ENCODE peak calls at places on chromosomes 2 and 18, in five cellular contexts. V is breast epithelium, B is neural progenitor cell, O is right lobe of liver, A is kidney epithelial cell. J is an unnamed sample.
A peak's percentile ranks its signal among the peaks of the same experiment; 100 is the strongest.

GRCh38 chr2:204561771-204562170 is 16.5 kb downstream of the PARD3B start:
- DNase-seq in V (no peak), B (no peak), O (no peak), A (no peak), J (no peak)

GRCh38 chr2:218883491-218884490 is 3.1 kb downstream of the WNT10A start:
- DNase-seq in V (no peak), B (peak; percentile 81), O (peak; percentile 39), A (no peak), J (peak; percentile 88)

GRCh38 chr18:68024716-68025115 is 508.2 kb upstream of the DSEL start:
- DNase-seq in V (no peak), B (no peak), O (no peak), A (no peak), J (no peak)

GRCh38 chr2:8796315-8796848 is 41.0 kb downstream of the KIDINS220 start:
- DNase-seq in V (no peak), B (no peak), O (no peak), A (no peak), J (no peak)

GRCh38 chr2:8380573-8380972 is 301.3 kb upstream of the ID2 start:
- DNase-seq in V (no peak), B (no peak), O (no peak), A (no peak), J (no peak)

GRCh38 chr2:148602918-148603561 is 41.5 kb upstream of the EPC2 start:
- DNase-seq in V (no peak), B (no peak), O (no peak), A (no peak), J (no peak)

GRCh38 chr18:75408554-75409506 is 18.7 kb downstream of the SMIM21 start:
- DNase-seq in V (no peak), B (no peak), O (no peak), A (peak; percentile 97), J (no peak)

GRCh38 chr2:137123241-137123640 is 357.9 kb downstream of the THSD7B start:
- DNase-seq in V (no peak), B (no peak), O (no peak), A (no peak), J (no peak)

GRCh38 chr2:46663614-46664013 is 184.2 kb downstream of the TMEM247 start:
- DNase-seq in V (no peak), B (no peak), O (no peak), A (no peak), J (no peak)

GRCh38 chr2:74512744-74513604 is 1.3 kb upstream of the TLX2 start:
- DNase-seq in V (no peak), B (peak; percentile 82), O (no peak), A (no peak), J (peak; percentile 90)

GRCh38 chr2:41922177-41922576 is 125.6 kb upstream of the PKDCC start:
- DNase-seq in V (no peak), B (no peak), O (no peak), A (no peak), J (no peak)

GRCh38 chr2:24463271-24463670 is 27.8 kb upstream of the NCOA1 start:
- DNase-seq in V (no peak), B (no peak), O (no peak), A (no peak), J (no peak)

GRCh38 chr2:102592601-102593000 is 26.8 kb upstream of the SLC9A2 start:
- DNase-seq in V (no peak), B (peak; percentile 19), O (no peak), A (no peak), J (peak; percentile 10)

GRCh38 chr18:57107141-57107832 is 39.6 kb upstream of the BOD1L2 start:
- DNase-seq in V (no peak), B (peak; percentile 58), O (no peak), A (no peak), J (peak; percentile 32)

GRCh38 chr2:24961903-24962302 is 9.9 kb downstream of the DNAJC27 start:
- DNase-seq in V (no peak), B (no peak), O (no peak), A (no peak), J (no peak)

DNA sequence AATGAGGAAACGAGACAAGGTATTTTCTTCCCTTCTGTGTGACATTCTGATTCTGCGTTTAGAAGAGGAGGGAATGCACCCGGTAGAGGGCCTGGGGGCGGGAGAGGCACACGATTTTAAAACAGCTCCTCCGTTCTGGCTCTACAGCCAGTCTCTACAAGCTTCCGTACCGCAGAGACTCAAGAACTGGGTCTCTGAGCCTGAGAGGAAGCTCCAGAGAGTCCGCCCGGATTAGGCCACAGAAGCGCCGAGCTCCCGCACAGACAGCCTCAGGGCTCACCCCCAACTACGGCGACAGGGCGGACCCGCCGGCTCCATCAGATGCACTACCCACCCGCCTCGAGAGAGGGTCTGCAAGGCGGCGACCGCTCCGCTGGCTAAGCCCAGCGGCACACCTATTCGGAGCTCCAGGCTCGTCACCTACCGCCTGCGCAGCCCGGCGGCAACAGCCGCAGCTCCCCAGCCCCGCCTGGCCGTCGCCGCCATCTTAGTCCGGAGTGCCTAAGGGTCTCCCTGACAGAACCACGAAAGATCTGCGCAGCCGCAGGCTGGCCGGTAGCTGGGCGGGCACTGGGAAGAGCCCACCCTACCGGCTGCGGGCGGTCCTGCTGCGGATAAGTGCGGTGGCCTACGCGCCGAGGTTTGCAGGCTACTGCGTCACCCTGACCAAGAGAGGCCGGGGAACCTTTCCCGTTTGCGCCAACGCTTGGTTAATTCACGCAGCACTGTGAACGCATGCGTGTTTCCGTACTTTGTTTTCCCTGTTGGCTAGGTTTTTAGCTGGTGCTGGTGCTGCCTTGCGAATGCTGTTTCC is at the start of gene NFU1:
- DNase-seq in V (peak; percentile 77), B (peak; percentile 97), O (peak; percentile 95), A (peak; percentile 75), J (peak; percentile 97)
- H3K36me3 ChIP-seq in V (no peaks in the 10 kb centered on the region), B (no peaks in the 10 kb centered on the region), O (no peaks in the 10 kb centered on the region), A (no peaks in the 10 kb centered on the region), J (no peaks in the 10 kb centered on the region)

GRCh38 chr2:135904590-135904989 is 28.3 kb upstream of the MCM6 start:
- DNase-seq in V (no peak), B (no peak), O (no peak), A (peak; percentile 23), J (no peak)
- H3K36me3 ChIP-seq in V (no peaks in the 10 kb centered on the region), B (peaks cover 20% of the 10 kb centered on the region), O (peaks cover 1% of the 10 kb centered on the region), A (no peaks in the 10 kb centered on the region), J (no peaks in the 10 kb centered on the region)

GRCh38 chr2:232793271-232793670 is 16.9 kb upstream of the KCNJ13 start:
- DNase-seq in V (no peak), B (peak; percentile 74), O (no peak), A (no peak), J (no peak)

GRCh38 chr2:232791518-232791917 is 15.2 kb upstream of the KCNJ13 start:
- DNase-seq in V (no peak), B (no peak), O (no peak), A (no peak), J (no peak)

GRCh38 chr2:232795920-232796319 is 19.6 kb upstream of the KCNJ13 start:
- DNase-seq in V (no peak), B (no peak), O (no peak), A (no peak), J (no peak)

GRCh38 chr2:232798156-232798555 is 21.8 kb upstream of the KCNJ13 start:
- DNase-seq in V (no peak), B (no peak), O (no peak), A (no peak), J (no peak)

GRCh38 chr2:232794981-232795380 is 18.6 kb upstream of the KCNJ13 start:
- DNase-seq in V (no peak), B (no peak), O (no peak), A (no peak), J (no peak)
- H3K36me3 ChIP-seq in V (peaks cover 14% of the 10 kb centered on the region), B (peaks cover 9% of the 10 kb centered on the region), O (peaks cover 7% of the 10 kb centered on the region), A (peaks cover 2% of the 10 kb centered on the region), J (peaks cover 17% of the 10 kb centered on the region)

DNA sequence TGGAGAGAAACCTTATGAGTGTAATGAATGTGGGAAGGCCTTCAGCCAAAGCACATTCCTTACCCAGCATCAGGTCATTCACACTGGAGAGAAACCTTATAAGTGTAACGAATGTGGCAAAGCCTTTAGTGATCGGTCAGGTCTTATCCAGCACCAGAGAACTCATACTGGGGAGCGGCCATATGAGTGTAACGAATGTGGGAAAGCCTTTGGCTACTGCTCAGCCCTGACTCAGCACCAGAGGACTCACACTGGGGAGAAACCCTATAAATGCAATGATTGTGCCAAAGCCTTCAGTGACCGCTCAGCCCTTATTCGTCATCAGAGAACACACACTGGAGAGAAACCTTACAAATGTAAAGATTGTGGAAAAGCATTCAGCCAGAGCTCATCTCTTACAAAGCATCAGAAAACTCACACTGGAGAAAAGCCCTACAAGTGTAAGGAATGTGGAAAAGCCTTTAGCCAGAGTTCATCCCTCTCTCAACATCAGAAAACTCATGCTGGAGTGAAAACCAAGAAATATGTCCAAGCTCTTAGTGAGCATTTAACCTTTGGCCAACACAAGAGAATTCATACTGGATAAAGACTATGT is 7.8 kb downstream of the ZNF892 start:
- DNase-seq in V (no peak), B (no peak), O (no peak), A (no peak), J (no peak)
- H3K36me3 ChIP-seq in V (peaks cover 25% of the 10 kb centered on the region), B (peaks cover 60% of the 10 kb centered on the region), O (peaks cover 10% of the 10 kb centered on the region), A (peaks cover 1% of the 10 kb centered on the region), J (peaks cover 10% of the 10 kb centered on the region)

DNA sequence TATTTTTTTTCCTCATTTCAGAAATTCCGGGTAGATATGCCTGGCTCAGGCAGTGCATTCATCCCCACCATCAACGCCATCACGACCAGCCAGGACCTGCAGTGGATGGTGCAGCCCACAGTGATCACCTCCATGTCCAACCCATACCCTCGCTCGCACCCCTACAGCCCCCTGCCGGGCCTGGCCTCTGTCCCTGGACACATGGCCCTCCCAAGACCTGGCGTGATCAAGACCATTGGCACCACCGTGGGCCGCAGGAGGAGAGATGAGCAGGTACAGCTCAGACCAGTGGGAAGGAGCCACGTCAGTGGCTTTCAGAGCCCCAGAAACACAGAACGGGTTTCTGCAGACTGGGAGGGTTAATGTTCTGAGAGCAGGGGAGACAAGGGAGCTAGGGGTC is 11.4 kb downstream of the FOSL2 start:
- DNase-seq in V (no peak), B (no peak), O (no peak), A (no peak), J (no peak)
- H3K36me3 ChIP-seq in V (peaks cover 20% of the 10 kb centered on the region), B (no peaks in the 10 kb centered on the region), O (peaks cover 22% of the 10 kb centered on the region), A (peaks cover 11% of the 10 kb centered on the region), J (no peaks in the 10 kb centered on the region)

GRCh38 chr18:50629148-50629631 is 69.3 kb downstream of the MAPK4 start:
- DNase-seq in V (no peak), B (no peak), O (no peak), A (no peak), J (no peak)
- H3K36me3 ChIP-seq in V (no peaks in the 10 kb centered on the region), B (no peaks in the 10 kb centered on the region), O (no peaks in the 10 kb centered on the region), A (no peaks in the 10 kb centered on the region), J (no peaks in the 10 kb centered on the region)